ENCODE peak calls at places on chromosomes 3 and 15, in six cellular contexts. U is stimulated activated CD4-positive, alpha-beta T cell treated with anti-CD3 and anti-CD28 coated beads, Interleukin-2, amount 100 ng/mL, for 24 hours; P is lung microvascular endothelial cell; F is Kasumi-1; M is HS-27A; L is progenitor cell of endocrine pancreas. B is an unnamed sample.

GRCh38 chr15:78654272-78654671 is 13.3 kb upstream of the CHRNB4 start:
- DNase-seq in F (no peak), L (no peak), U (no peak), M (no peak), P (no peak), B (no peak)

GRCh38 chr3:110677506-110677905 is 394.1 kb upstream of the NECTIN3 start:
- DNase-seq in P (no peak), F (no peak), U (no peak), L (no peak), M (no peak), B (no peak)

GRCh38 chr15:53665930-53666329 is 93.5 kb downstream of the WDR72 start:
- DNase-seq in L (no peak), F (no peak), P (no peak), M (no peak), U (no peak), B (no peak)

GRCh38 chr15:77066961-77067690 is 3.8 kb downstream of the TSPAN3 start:
- DNase-seq in L (no peak), M (no peak), P (no peak), F (no peak), U (no peak), B (no peak)

GRCh38 chr3:157356541-157356940 is 80.1 kb upstream of the PTX3 start:
- DNase-seq in P (no peak), L (no peak), U (no peak), M (no peak), F (no peak), B (no peak)

GRCh38 chr15:66251790-66252355 is 1.7 kb downstream of the MEGF11 start:
- DNase-seq in M (no peak), P (no peak), L (no peak), F (no peak), U (no peak), B (no peak)

GRCh38 chr15:38564557-38565286 is at the start of gene RASGRP1:
- DNase-seq in L (peak), U (peak), F (no peak), P (peak), M (no peak), B (no peak)

GRCh38 chr3:60610441-60611112 is 640.7 kb downstream of the FHIT start:
- DNase-seq in L (no peak), F (no peak), P (no peak), M (peak), U (no peak), B (no peak)

GRCh38 chr3:126465928-126466564 is 9.6 kb downstream of the ZXDC start:
- DNase-seq in U (no peak), F (no peak), L (no peak), P (no peak), M (no peak), B (no peak)

GRCh38 chr15:98804057-98804380 is 155.7 kb downstream of the IGF1R start:
- DNase-seq in U (no peak), P (no peak), F (no peak), L (no peak), M (no peak), B (no peak)

GRCh38 chr3:16380421-16380820 is 115.4 kb downstream of the OXNAD1 start:
- DNase-seq in L (no peak), P (no peak), M (no peak), F (no peak), U (no peak), B (no peak)

GRCh38 chr15:29675791-29676301 is 146.4 kb downstream of the TJP1 start:
- DNase-seq in M (no peak), U (no peak), F (no peak), L (no peak), P (no peak), B (no peak)

GRCh38 chr3:126555795-126556636 is 2.7 kb downstream of the C3orf22 start:
- DNase-seq in U (peak), F (no peak), L (peak), P (no peak), M (no peak), B (no peak)

GRCh38 chr3:46632792-46633191 is 20.5 kb downstream of the FAM240A start:
- DNase-seq in F (no peak), M (no peak), P (no peak), U (no peak), L (no peak), B (no peak)

GRCh38 chr3:6526861-6527260 is 334.1 kb upstream of the GRM7 start:
- DNase-seq in M (no peak), U (no peak), F (peak), L (no peak), P (no peak), B (peak)

GRCh38 chr3:128572644-128573105 is 77.9 kb downstream of the RPN1 start:
- DNase-seq in U (peak), M (no peak), L (no peak), F (peak), P (peak), B (no peak)

GRCh38 chr15:70474682-70475438 is 288.5 kb downstream of the UACA start:
- DNase-seq in L (no peak), P (peak), U (no peak), M (peak), F (peak), B (peak)

GRCh38 chr15:100849021-100849831 is 30.4 kb upstream of the ALDH1A3 start:
- DNase-seq in U (peak), L (peak), F (peak), P (peak), M (no peak), B (no peak)

GRCh38 chr3:124118397-124118796 is 126.5 kb upstream of the ROPN1 start:
- DNase-seq in P (no peak), U (no peak), F (no peak), L (no peak), M (no peak), B (no peak)

GRCh38 chr15:45795487-45796069 is 160.7 kb downstream of the SQOR start:
- DNase-seq in U (no peak), P (peak), M (peak), F (peak), L (peak), B (peak)

GRCh38 chr3:164208846-164209245 is 869.5 kb downstream of the SI start:
- DNase-seq in P (no peak), F (no peak), U (no peak), M (peak), L (no peak), B (no peak)

GRCh38 chr3:120429921-120430361 is 20.9 kb downstream of the FSTL1 start:
- DNase-seq in L (no peak), U (no peak), M (peak), F (no peak), P (no peak), B (no peak)

GRCh38 chr3:354433-354832 is 157.9 kb downstream of the CHL1 start:
- DNase-seq in U (peak), F (peak), M (no peak), P (peak), L (peak), B (peak)

GRCh38 chr3:44424758-44425157 is 52.7 kb downstream of the ZNF445 start:
- DNase-seq in L (no peak), P (no peak), M (no peak), F (no peak), U (no peak), B (no peak)

GRCh38 chr15:79408041-79408440 is 24.1 kb upstream of the MINAR1 start:
- DNase-seq in F (no peak), M (no peak), U (no peak), P (no peak), L (no peak), B (no peak)

GRCh38 chr3:52983828-52984227 is 62.0 kb downstream of the SFMBT1 start:
- DNase-seq in L (no peak), U (no peak), M (no peak), P (no peak), F (no peak), B (no peak)

GRCh38 chr15:60387321-60387720 is 10.5 kb downstream of the ANXA2 start:
- DNase-seq in L (no peak), P (no peak), U (no peak), M (no peak), F (no peak), B (no peak)